ENCODE peak calls at places on chromosomes 4 and X, in ten cellular contexts. X is effector memory CD8-positive, alpha-beta T cell; A is kidney glomerular epithelial cell; D is HFFc6; L is activated CD4-positive, alpha-beta T cell treated with anti-CD3 and anti-CD28 coated beads for 4 hours; M is AG08395; K is body of pancreas; Q is heart right ventricle; V is Caco-2; T is SW 1271. R is an unnamed sample.

GRCh38 chr4:8015512-8015911 is 75.9 kb upstream of the AFAP1 start:
- DNase-seq in V (no peak), L (no peak), M (peak), X (no peak), A (no peak), Q (no peak), T (peak), D (no peak), K (no peak), R (peak)

GRCh38 chr4:24568425-24568824 is 15.9 kb downstream of the DHX15 start:
- DNase-seq in V (no peak), X (no peak), A (no peak), Q (no peak), D (no peak), T (no peak), M (peak), K (no peak), L (no peak), R (no peak)

GRCh38 chrX:131735127-131735526 is 191.3 kb downstream of the OR13H1 start:
- DNase-seq in D (no peak), Q (no peak), L (no peak), X (no peak), T (no peak), A (no peak), K (no peak), V (no peak), M (no peak), R (no peak)

GRCh38 chr4:27048350-27049100 is 187.9 kb downstream of the STIM2 start:
- DNase-seq in K (no peak), X (no peak), M (peak), L (no peak), V (no peak), Q (no peak), D (peak), T (peak), A (peak), R (peak)

GRCh38 chr4:127698789-127699200 is 31.4 kb upstream of the SLC25A31 start:
- DNase-seq in V (no peak), K (no peak), T (peak), Q (no peak), L (no peak), D (peak), M (peak), A (peak), X (no peak), R (peak)

GRCh38 chr4:113823291-113823659 is 61.7 kb upstream of the CAMK2D start:
- DNase-seq in K (no peak), D (no peak), X (no peak), V (no peak), A (peak), T (no peak), M (no peak), L (no peak), Q (no peak), R (peak)

GRCh38 chr4:14091966-14092365 is 464.4 kb upstream of the BOD1L1 start:
- DNase-seq in T (no peak), V (no peak), D (peak), M (no peak), L (no peak), A (no peak), X (no peak), K (no peak), Q (no peak), R (peak)

GRCh38 chr4:183304067-183304466 is 16.0 kb downstream of the CLDN22 start:
- DNase-seq in A (no peak), K (no peak), M (no peak), L (no peak), T (no peak), V (no peak), Q (no peak), X (no peak), D (no peak), R (no peak)

GRCh38 chrX:1807301-1807731 is 192.5 kb downstream of the ASMT start:
- DNase-seq in L (no peak), K (no peak), X (no peak), T (no peak), D (peak), M (no peak), A (no peak), V (no peak), Q (no peak), R (peak)

GRCh38 chr4:39616651-39617050 is 22.0 kb downstream of the SMIM14 start:
- DNase-seq in M (peak), A (peak), K (no peak), V (no peak), X (no peak), T (peak), Q (no peak), L (no peak), D (no peak), R (peak)

GRCh38 chr4:5041609-5042234 is 9.6 kb upstream of the STK32B start:
- DNase-seq in D (no peak), T (no peak), X (no peak), K (no peak), L (no peak), M (no peak), V (no peak), A (no peak), Q (no peak), R (no peak)

GRCh38 chr4:89222171-89222570 is 85.4 kb downstream of the GPRIN3 start:
- DNase-seq in Q (no peak), V (no peak), M (no peak), K (no peak), L (no peak), X (no peak), D (no peak), A (no peak), T (no peak), R (peak)

GRCh38 chr4:24476209-24476781 is 108.1 kb downstream of the DHX15 start:
- DNase-seq in X (no peak), K (no peak), A (no peak), D (no peak), T (peak), V (no peak), Q (no peak), L (no peak), M (peak), R (no peak)

GRCh38 chrX:49233176-49233575 is at the start of gene CACNA1F:
- DNase-seq in T (no peak), A (no peak), L (no peak), M (no peak), D (no peak), X (no peak), Q (no peak), K (no peak), V (no peak), R (no peak)

GRCh38 chrX:485368-485767 is 98.7 kb upstream of the PPP2R3B start:
- DNase-seq in K (no peak), T (no peak), V (no peak), A (no peak), L (no peak), D (no peak), X (no peak), M (no peak), Q (no peak), R (no peak)

GRCh38 chr4:44927361-44928061 is 201.2 kb upstream of the GNPDA2 start:
- DNase-seq in V (no peak), K (no peak), Q (no peak), M (peak), T (peak), A (peak), D (peak), X (no peak), L (no peak), R (peak)

GRCh38 chr4:15375707-15376106 is 52.1 kb upstream of the C1QTNF7 start:
- DNase-seq in L (no peak), V (no peak), T (no peak), X (no peak), D (no peak), M (no peak), Q (no peak), K (no peak), A (no peak), R (no peak)

GRCh38 chrX:110420771-110421498 is 62.3 kb downstream of the RTL9 start:
- DNase-seq in Q (no peak), L (no peak), M (no peak), A (no peak), V (no peak), T (no peak), X (no peak), D (no peak), K (no peak), R (peak)

GRCh38 chr4:73731968-73732610 is 8.3 kb upstream of the CXCL8 start:
- DNase-seq in K (no peak), X (no peak), L (no peak), V (no peak), D (no peak), M (no peak), T (no peak), A (no peak), Q (no peak), R (no peak)

GRCh38 chr4:5424211-5424610 is 284.1 kb downstream of the EVC2 start:
- DNase-seq in A (no peak), X (no peak), V (no peak), Q (no peak), M (no peak), T (no peak), L (no peak), K (no peak), D (no peak), R (no peak)

GRCh38 chr4:87540176-87541058 is 11.2 kb upstream of the SPARCL1 start:
- DNase-seq in L (no peak), T (no peak), V (no peak), D (no peak), M (no peak), K (no peak), A (no peak), X (no peak), Q (no peak), R (no peak)

GRCh38 chrX:54496936-54497335 is 902 bp upstream of the FGD1 start:
- DNase-seq in M (no peak), A (no peak), Q (no peak), T (no peak), L (no peak), D (no peak), V (no peak), K (no peak), X (no peak), R (no peak)

GRCh38 chrX:107704587-107704986 is 71.0 kb downstream of the TSC22D3 start:
- DNase-seq in T (no peak), V (no peak), L (no peak), A (no peak), X (no peak), M (no peak), D (no peak), K (no peak), Q (no peak), R (no peak)

GRCh38 chr4:22688236-22688635 is 4.5 kb upstream of the GBA3 start:
- DNase-seq in Q (no peak), X (no peak), D (peak), M (peak), L (no peak), K (no peak), V (no peak), A (no peak), T (no peak), R (peak)